ENCODE peak calls at places on chromosomes 1 and 21, in six cellular contexts. J is upper lobe of left lung, N is uterus, F is breast epithelium, Y is IMR-90, H is tibial nerve. L is an unnamed sample.

GRCh38 chr1:214321686-214322453 is 40.9 kb downstream of the SMYD2 start:
- DNase-seq in J (no peak), N (no peak), F (no peak), Y (no peak), H (no peak), L (no peak)

GRCh38 chr1:15355968-15356621 is 53.6 kb upstream of the EFHD2 start:
- DNase-seq in J (no peak), N (no peak), F (no peak), Y (peak), H (no peak), L (no peak)

GRCh38 chr1:21935891-21936365 is 1.2 kb downstream of the HSPG2 start:
- DNase-seq in J (no peak), N (no peak), F (no peak), Y (no peak), H (no peak), L (no peak)

GRCh38 chr21:42107881-42108553 is 36.9 kb downstream of the UMODL1 start:
- DNase-seq in J (peak), N (no peak), F (no peak), Y (peak), H (no peak), L (peak)

GRCh38 chr1:162631546-162632233 is 574 bp upstream of the DDR2 start:
- DNase-seq in J (no peak), N (peak), F (no peak), Y (peak), H (peak), L (no peak)

GRCh38 chr21:41613421-41613998 is 105.6 kb upstream of the TMPRSS2 start:
- DNase-seq in J (no peak), N (no peak), F (no peak), Y (no peak), H (no peak), L (no peak)

GRCh38 chr1:100292711-100293110 is 26.7 kb downstream of the RTCA start:
- DNase-seq in J (no peak), N (no peak), F (no peak), Y (peak), H (no peak), L (no peak)

GRCh38 chr1:220272047-220272840 is at the start of gene RAB3GAP2:
- DNase-seq in J (peak), N (peak), F (peak), Y (peak), H (peak), L (peak)

GRCh38 chr1:162680419-162681126 is 48.3 kb downstream of the DDR2 start:
- DNase-seq in J (no peak), N (no peak), F (no peak), Y (no peak), H (no peak), L (no peak)

GRCh38 chr1:35931424-35932157 is 686 bp downstream of the AGO3 start:
- DNase-seq in J (no peak), N (no peak), F (no peak), Y (peak), H (peak), L (peak)

GRCh38 chr21:46323227-46323709 is 402 bp downstream of the C21orf58 start:
- DNase-seq in J (no peak), N (no peak), F (no peak), Y (no peak), H (no peak), L (no peak)

GRCh38 chr1:206952182-206952581 is 5.9 kb upstream of the PIGR start:
- DNase-seq in J (no peak), N (no peak), F (no peak), Y (no peak), H (no peak), L (no peak)

GRCh38 chr1:29945426-29945825 is 709.1 kb downstream of the PTPRU start:
- DNase-seq in J (no peak), N (no peak), F (no peak), Y (no peak), H (no peak), L (no peak)

GRCh38 chr1:42385283-42385682 is 4.7 kb downstream of the RIMKLA start:
- DNase-seq in J (no peak), N (no peak), F (no peak), Y (peak), H (no peak), L (no peak)

GRCh38 chr1:247854899-247855545 is 2.0 kb upstream of the TRIM58 start:
- DNase-seq in J (peak), N (no peak), F (no peak), Y (no peak), H (no peak), L (peak)

GRCh38 chr21:21232320-21232719 is 234.1 kb downstream of the NCAM2 start:
- DNase-seq in J (no peak), N (no peak), F (no peak), Y (peak), H (no peak), L (no peak)

GRCh38 chr1:13543927-13544556 is 30.2 kb upstream of the LRRC38 start:
- DNase-seq in J (no peak), N (no peak), F (peak), Y (no peak), H (peak), L (no peak)

GRCh38 chr1:54409156-54410142 is 3.3 kb upstream of the SSBP3 start:
- DNase-seq in J (no peak), N (no peak), F (no peak), Y (no peak), H (no peak), L (no peak)

GRCh38 chr1:230431517-230431916 is 5.4 kb upstream of the PGBD5 start:
- DNase-seq in J (no peak), N (no peak), F (no peak), Y (no peak), H (no peak), L (no peak)

GRCh38 chr1:215523906-215524305 is 43.2 kb upstream of the KCTD3 start:
- DNase-seq in J (no peak), N (no peak), F (no peak), Y (peak), H (no peak), L (no peak)

GRCh38 chr1:38270241-38270871 is 223.8 kb upstream of the POU3F1 start:
- DNase-seq in J (peak), N (no peak), F (no peak), Y (no peak), H (no peak), L (no peak)

GRCh38 chr21:40269239-40269638 is 402.0 kb downstream of the PCP4 start:
- DNase-seq in J (no peak), N (no peak), F (no peak), Y (no peak), H (no peak), L (no peak)

GRCh38 chr1:243851129-243851756 is 1.2 kb upstream of the AKT3 start:
- DNase-seq in J (no peak), N (no peak), F (no peak), Y (peak), H (no peak), L (peak)

GRCh38 chr1:107525146-107525545 is 384.3 kb downstream of the NTNG1 start:
- DNase-seq in J (no peak), N (no peak), F (no peak), Y (no peak), H (no peak), L (no peak)

GRCh38 chr1:243831463-243831862 is 18.6 kb downstream of the AKT3 start:
- DNase-seq in J (no peak), N (no peak), F (no peak), Y (no peak), H (no peak), L (no peak)

GRCh38 chr1:221839794-221840395 is 98.0 kb upstream of the DUSP10 start:
- DNase-seq in J (no peak), N (no peak), F (peak), Y (peak), H (peak), L (peak)

GRCh38 chr21:33844104-33844889 is 71.3 kb downstream of the ATP5PO start:
- DNase-seq in J (no peak), N (peak), F (no peak), Y (no peak), H (no peak), L (no peak)

GRCh38 chr21:36966066-36966845 is at the start of gene HLCS:
- DNase-seq in J (peak), N (peak), F (peak), Y (peak), H (peak), L (peak)
- TF ChIP-seq POLR2A in J (peak), N (no peak), F (no peak), Y (peak), H (peak), L (peak)

GRCh38 chr21:38661296-38662223 is 144.2 kb upstream of the ETS2 start:
- DNase-seq in J (peak), N (peak), F (no peak), Y (peak), H (no peak), L (peak)
- H3K4me3 ChIP-seq in J (peak), N (peak), F (peak), Y (peak), H (peak), L (peak)

GRCh38 chr1:43705334-43705733 is 2.0 kb upstream of the ST3GAL3 start:
- DNase-seq in J (no peak), N (no peak), F (no peak), Y (no peak), H (no peak), L (no peak)

GRCh38 chr1:43706598-43707190 is 642 bp upstream of the ST3GAL3 start:
- DNase-seq in J (no peak), N (no peak), F (no peak), Y (no peak), H (no peak), L (peak)

GRCh38 chr1:43705982-43706597 is 1.2 kb upstream of the ST3GAL3 start:
- DNase-seq in J (peak), N (no peak), F (no peak), Y (no peak), H (no peak), L (no peak)

GRCh38 chr1:43708006-43708412 is 673 bp downstream of the ST3GAL3 start:
- DNase-seq in J (no peak), N (no peak), F (no peak), Y (peak), H (no peak), L (no peak)

DNA sequence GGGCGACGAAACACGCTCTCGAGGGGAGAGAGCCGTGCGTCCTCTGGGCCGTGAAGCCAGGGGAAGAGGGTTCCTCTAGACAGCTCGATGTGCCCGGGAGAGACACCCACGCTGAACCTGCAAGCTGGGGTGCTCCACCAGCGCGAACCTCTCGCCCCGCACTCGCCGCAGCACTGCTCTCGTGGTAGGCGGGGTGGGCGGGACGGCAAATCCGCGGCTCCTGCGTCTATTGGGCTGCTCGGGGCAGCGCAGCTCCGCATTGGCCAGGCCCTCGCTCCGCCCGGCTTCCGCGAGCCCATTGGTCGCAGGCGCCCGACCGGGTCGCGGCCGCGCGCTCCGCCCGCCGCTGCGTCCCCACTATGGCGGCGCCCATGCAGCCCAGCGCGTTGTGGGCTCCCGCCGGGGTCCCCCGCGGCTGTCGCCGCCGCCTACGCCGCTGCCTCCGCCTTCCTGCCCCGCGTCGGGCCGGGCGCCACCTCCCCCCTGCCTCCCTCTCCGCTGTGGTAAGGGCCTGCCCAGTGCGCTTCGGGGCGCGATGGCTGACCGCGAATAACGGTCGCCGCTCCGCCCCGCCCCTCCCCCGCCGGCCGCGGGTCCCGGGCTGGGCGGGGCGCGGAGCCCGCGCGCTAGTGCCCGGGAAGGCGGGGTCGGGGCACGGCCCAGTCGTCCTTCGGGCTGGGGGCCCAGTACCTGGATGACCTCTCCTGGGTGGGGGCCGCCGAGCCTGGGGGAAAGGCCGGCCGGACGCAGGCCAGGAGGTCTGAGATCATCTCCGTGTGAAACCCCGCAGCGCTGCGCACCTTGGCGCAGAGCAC is at the start of gene ST3GAL3:
- DNase-seq in J (peak), N (peak), F (peak), Y (peak), H (peak), L (peak)
- TF ChIP-seq POLR2A in J (peak), N (no peak), F (no peak), Y (peak), H (peak), L (peak)

GRCh38 chr21:31555741-31556191 is 103.7 kb upstream of the SOD1 start:
- DNase-seq in J (no peak), N (no peak), F (no peak), Y (no peak), H (no peak), L (no peak)
- H3K4me3 ChIP-seq in J (no peak), N (no peak), F (no peak), Y (no peak), H (no peak), L (no peak)

GRCh38 chr1:17440827-17441168 is 1.3 kb upstream of the RCC2 start:
- DNase-seq in J (no peak), N (no peak), F (no peak), Y (no peak), H (no peak), L (no peak)

GRCh38 chr1:17442841-17443240 is 3.4 kb upstream of the RCC2 start:
- DNase-seq in J (no peak), N (no peak), F (no peak), Y (no peak), H (no peak), L (no peak)

GRCh38 chr1:17441993-17442357 is 2.5 kb upstream of the RCC2 start:
- DNase-seq in J (no peak), N (no peak), F (no peak), Y (no peak), H (no peak), L (no peak)

GRCh38 chr1:17440074-17440826 is 773 bp upstream of the RCC2 start:
- DNase-seq in J (no peak), N (no peak), F (no peak), Y (no peak), H (no peak), L (no peak)

GRCh38 chr1:17441265-17441992 is 2.0 kb upstream of the RCC2 start:
- DNase-seq in J (no peak), N (no peak), F (no peak), Y (peak), H (no peak), L (no peak)
- TF ChIP-seq POLR2A in J (no peak), N (no peak), F (no peak), Y (no peak), H (no peak), L (no peak)

GRCh38 chr1:26182372-26182675 is 5.0 kb downstream of the CNKSR1 start:
- DNase-seq in J (no peak), N (no peak), F (no peak), Y (no peak), H (no peak), L (no peak)
- H3K4me3 ChIP-seq in J (no peak), N (no peak), F (no peak), Y (no peak), H (no peak), L (no peak)

GRCh38 chr1:44213222-44214112 is at the start of gene DMAP1:
- DNase-seq in J (peak), N (peak), F (peak), Y (peak), H (peak), L (peak)
- TF ChIP-seq POLR2A in J (peak), N (no peak), F (no peak), Y (no peak), H (no peak), L (no peak)

GRCh38 chr1:3652538-3653285 is 396 bp downstream of the TP73 start:
- DNase-seq in J (peak), N (no peak), F (no peak), Y (no peak), H (no peak), L (peak)
- H3K4me3 ChIP-seq in J (peak), N (no peak), F (peak), Y (no peak), H (peak), L (no peak)

GRCh38 chr1:67830226-67830625 is 3.0 kb downstream of the GNG12 start:
- DNase-seq in J (no peak), N (no peak), F (no peak), Y (no peak), H (no peak), L (no peak)
- TF ChIP-seq POLR2A in J (no peak), N (no peak), F (no peak), Y (no peak), H (no peak), L (no peak)